ENCODE peak calls at places on chromosome 10, in ten cellular contexts. One of them, this sample, is unnamed.

GRCh38 chr10:13984647-13985155 is 346.0 kb downstream of the FRMD4A start:
- DNase-seq in activated T-cell treated with anti-CD3 and anti-CD28 coated beads for 24 hours: no peak
- DNase-seq in activated gamma-delta T cell treated with anti-CD3 and anti-CD28 coated beads, Interleukin-2, amount 50 U/mL, for 16 hours: no peak
- DNase-seq in keratinocyte: peak
- DNase-seq in adrenal gland: no peak
- DNase-seq in ecto neural progenitor cell: no peak
- DNase-seq in left lobe of liver: no peak
- DNase-seq in activated CD8-positive, alpha-beta memory T cell treated with anti-CD3 and anti-CD28 coated beads, Interleukin-2, amount 50 U/mL, for 48 hours: no peak
- DNase-seq in activated B cell treated with CpG ODN at 0.5 μM for 24 hours: no peak
- DNase-seq in stimulated activated CD8-positive, alpha-beta memory T cell treated with anti-CD3 and anti-CD28 coated beads, Interleukin-12 subunit alpha, Interleukin-12 subunit beta, amount 100 ng/mL, for 1 hour: no peak
- DNase-seq in this sample: no peak

GRCh38 chr10:30455816-30456215 is 21.8 kb downstream of the MAP3K8 start:
- DNase-seq in activated T-cell treated with anti-CD3 and anti-CD28 coated beads for 24 hours: no peak
- DNase-seq in activated gamma-delta T cell treated with anti-CD3 and anti-CD28 coated beads, Interleukin-2, amount 50 U/mL, for 16 hours: no peak
- DNase-seq in keratinocyte: no peak
- DNase-seq in adrenal gland: no peak
- DNase-seq in ecto neural progenitor cell: no peak
- DNase-seq in left lobe of liver: no peak
- DNase-seq in activated CD8-positive, alpha-beta memory T cell treated with anti-CD3 and anti-CD28 coated beads, Interleukin-2, amount 50 U/mL, for 48 hours: peak
- DNase-seq in activated B cell treated with CpG ODN at 0.5 μM for 24 hours: no peak
- DNase-seq in stimulated activated CD8-positive, alpha-beta memory T cell treated with anti-CD3 and anti-CD28 coated beads, Interleukin-12 subunit alpha, Interleukin-12 subunit beta, amount 100 ng/mL, for 1 hour: no peak
- DNase-seq in this sample: no peak

GRCh38 chr10:106136175-106136574 is 1028.3 kb downstream of the SORCS1 start:
- DNase-seq in activated T-cell treated with anti-CD3 and anti-CD28 coated beads for 24 hours: no peak
- DNase-seq in activated gamma-delta T cell treated with anti-CD3 and anti-CD28 coated beads, Interleukin-2, amount 50 U/mL, for 16 hours: no peak
- DNase-seq in keratinocyte: no peak
- DNase-seq in adrenal gland: no peak
- DNase-seq in ecto neural progenitor cell: no peak
- DNase-seq in left lobe of liver: no peak
- DNase-seq in activated CD8-positive, alpha-beta memory T cell treated with anti-CD3 and anti-CD28 coated beads, Interleukin-2, amount 50 U/mL, for 48 hours: no peak
- DNase-seq in activated B cell treated with CpG ODN at 0.5 μM for 24 hours: no peak
- DNase-seq in stimulated activated CD8-positive, alpha-beta memory T cell treated with anti-CD3 and anti-CD28 coated beads, Interleukin-12 subunit alpha, Interleukin-12 subunit beta, amount 100 ng/mL, for 1 hour: no peak
- DNase-seq in this sample: no peak

GRCh38 chr10:51760864-51761263 is 61.5 kb upstream of the CSTF2T start:
- DNase-seq in activated T-cell treated with anti-CD3 and anti-CD28 coated beads for 24 hours: no peak
- DNase-seq in activated gamma-delta T cell treated with anti-CD3 and anti-CD28 coated beads, Interleukin-2, amount 50 U/mL, for 16 hours: no peak
- DNase-seq in keratinocyte: no peak
- DNase-seq in adrenal gland: no peak
- DNase-seq in ecto neural progenitor cell: no peak
- DNase-seq in left lobe of liver: no peak
- DNase-seq in activated CD8-positive, alpha-beta memory T cell treated with anti-CD3 and anti-CD28 coated beads, Interleukin-2, amount 50 U/mL, for 48 hours: no peak
- DNase-seq in activated B cell treated with CpG ODN at 0.5 μM for 24 hours: no peak
- DNase-seq in stimulated activated CD8-positive, alpha-beta memory T cell treated with anti-CD3 and anti-CD28 coated beads, Interleukin-12 subunit alpha, Interleukin-12 subunit beta, amount 100 ng/mL, for 1 hour: no peak
- DNase-seq in this sample: no peak

GRCh38 chr10:14500172-14500765 is 169.5 kb upstream of the FRMD4A start:
- DNase-seq in activated T-cell treated with anti-CD3 and anti-CD28 coated beads for 24 hours: no peak
- DNase-seq in activated gamma-delta T cell treated with anti-CD3 and anti-CD28 coated beads, Interleukin-2, amount 50 U/mL, for 16 hours: no peak
- DNase-seq in keratinocyte: no peak
- DNase-seq in adrenal gland: no peak
- DNase-seq in ecto neural progenitor cell: no peak
- DNase-seq in left lobe of liver: no peak
- DNase-seq in activated CD8-positive, alpha-beta memory T cell treated with anti-CD3 and anti-CD28 coated beads, Interleukin-2, amount 50 U/mL, for 48 hours: no peak
- DNase-seq in activated B cell treated with CpG ODN at 0.5 μM for 24 hours: no peak
- DNase-seq in stimulated activated CD8-positive, alpha-beta memory T cell treated with anti-CD3 and anti-CD28 coated beads, Interleukin-12 subunit alpha, Interleukin-12 subunit beta, amount 100 ng/mL, for 1 hour: no peak
- DNase-seq in this sample: no peak

GRCh38 chr10:14507156-14507555 is 176.4 kb upstream of the FRMD4A start:
- DNase-seq in activated T-cell treated with anti-CD3 and anti-CD28 coated beads for 24 hours: no peak
- DNase-seq in activated gamma-delta T cell treated with anti-CD3 and anti-CD28 coated beads, Interleukin-2, amount 50 U/mL, for 16 hours: no peak
- DNase-seq in keratinocyte: no peak
- DNase-seq in adrenal gland: no peak
- DNase-seq in ecto neural progenitor cell: no peak
- DNase-seq in left lobe of liver: no peak
- DNase-seq in activated CD8-positive, alpha-beta memory T cell treated with anti-CD3 and anti-CD28 coated beads, Interleukin-2, amount 50 U/mL, for 48 hours: no peak
- DNase-seq in activated B cell treated with CpG ODN at 0.5 μM for 24 hours: no peak
- DNase-seq in stimulated activated CD8-positive, alpha-beta memory T cell treated with anti-CD3 and anti-CD28 coated beads, Interleukin-12 subunit alpha, Interleukin-12 subunit beta, amount 100 ng/mL, for 1 hour: peak
- DNase-seq in this sample: no peak

GRCh38 chr10:43648083-43648391 is 644 bp downstream of the ZNF32 start:
- DNase-seq in activated T-cell treated with anti-CD3 and anti-CD28 coated beads for 24 hours: no peak
- DNase-seq in activated gamma-delta T cell treated with anti-CD3 and anti-CD28 coated beads, Interleukin-2, amount 50 U/mL, for 16 hours: no peak
- DNase-seq in keratinocyte: no peak
- DNase-seq in adrenal gland: no peak
- DNase-seq in ecto neural progenitor cell: no peak
- DNase-seq in left lobe of liver: no peak
- DNase-seq in activated CD8-positive, alpha-beta memory T cell treated with anti-CD3 and anti-CD28 coated beads, Interleukin-2, amount 50 U/mL, for 48 hours: no peak
- DNase-seq in activated B cell treated with CpG ODN at 0.5 μM for 24 hours: no peak
- DNase-seq in stimulated activated CD8-positive, alpha-beta memory T cell treated with anti-CD3 and anti-CD28 coated beads, Interleukin-12 subunit alpha, Interleukin-12 subunit beta, amount 100 ng/mL, for 1 hour: no peak
- DNase-seq in this sample: no peak

GRCh38 chr10:9814285-9814866 is 1203.3 kb upstream of the CELF2 start:
- DNase-seq in activated T-cell treated with anti-CD3 and anti-CD28 coated beads for 24 hours: no peak
- DNase-seq in activated gamma-delta T cell treated with anti-CD3 and anti-CD28 coated beads, Interleukin-2, amount 50 U/mL, for 16 hours: no peak
- DNase-seq in keratinocyte: no peak
- DNase-seq in adrenal gland: no peak
- DNase-seq in ecto neural progenitor cell: no peak
- DNase-seq in left lobe of liver: no peak
- DNase-seq in activated CD8-positive, alpha-beta memory T cell treated with anti-CD3 and anti-CD28 coated beads, Interleukin-2, amount 50 U/mL, for 48 hours: no peak
- DNase-seq in activated B cell treated with CpG ODN at 0.5 μM for 24 hours: no peak
- DNase-seq in stimulated activated CD8-positive, alpha-beta memory T cell treated with anti-CD3 and anti-CD28 coated beads, Interleukin-12 subunit alpha, Interleukin-12 subunit beta, amount 100 ng/mL, for 1 hour: no peak
- DNase-seq in this sample: no peak

GRCh38 chr10:98323221-98324164 is 55.5 kb upstream of the LOXL4 start:
- DNase-seq in activated T-cell treated with anti-CD3 and anti-CD28 coated beads for 24 hours: no peak
- DNase-seq in activated gamma-delta T cell treated with anti-CD3 and anti-CD28 coated beads, Interleukin-2, amount 50 U/mL, for 16 hours: no peak
- DNase-seq in keratinocyte: no peak
- DNase-seq in adrenal gland: peak
- DNase-seq in ecto neural progenitor cell: no peak
- DNase-seq in left lobe of liver: no peak
- DNase-seq in activated CD8-positive, alpha-beta memory T cell treated with anti-CD3 and anti-CD28 coated beads, Interleukin-2, amount 50 U/mL, for 48 hours: no peak
- DNase-seq in activated B cell treated with CpG ODN at 0.5 μM for 24 hours: no peak
- DNase-seq in stimulated activated CD8-positive, alpha-beta memory T cell treated with anti-CD3 and anti-CD28 coated beads, Interleukin-12 subunit alpha, Interleukin-12 subunit beta, amount 100 ng/mL, for 1 hour: no peak
- DNase-seq in this sample: no peak

GRCh38 chr10:7111574-7111973 is 299.3 kb downstream of the SFMBT2 start:
- DNase-seq in activated T-cell treated with anti-CD3 and anti-CD28 coated beads for 24 hours: no peak
- DNase-seq in activated gamma-delta T cell treated with anti-CD3 and anti-CD28 coated beads, Interleukin-2, amount 50 U/mL, for 16 hours: no peak
- DNase-seq in keratinocyte: peak
- DNase-seq in adrenal gland: no peak
- DNase-seq in ecto neural progenitor cell: no peak
- DNase-seq in left lobe of liver: no peak
- DNase-seq in activated CD8-positive, alpha-beta memory T cell treated with anti-CD3 and anti-CD28 coated beads, Interleukin-2, amount 50 U/mL, for 48 hours: no peak
- DNase-seq in activated B cell treated with CpG ODN at 0.5 μM for 24 hours: no peak
- DNase-seq in stimulated activated CD8-positive, alpha-beta memory T cell treated with anti-CD3 and anti-CD28 coated beads, Interleukin-12 subunit alpha, Interleukin-12 subunit beta, amount 100 ng/mL, for 1 hour: no peak
- DNase-seq in this sample: no peak

GRCh38 chr10:14884082-14884481 is 5.4 kb downstream of the SUV39H2 start:
- DNase-seq in activated T-cell treated with anti-CD3 and anti-CD28 coated beads for 24 hours: no peak
- DNase-seq in activated gamma-delta T cell treated with anti-CD3 and anti-CD28 coated beads, Interleukin-2, amount 50 U/mL, for 16 hours: no peak
- DNase-seq in keratinocyte: no peak
- DNase-seq in adrenal gland: no peak
- DNase-seq in ecto neural progenitor cell: no peak
- DNase-seq in left lobe of liver: no peak
- DNase-seq in activated CD8-positive, alpha-beta memory T cell treated with anti-CD3 and anti-CD28 coated beads, Interleukin-2, amount 50 U/mL, for 48 hours: no peak
- DNase-seq in activated B cell treated with CpG ODN at 0.5 μM for 24 hours: no peak
- DNase-seq in stimulated activated CD8-positive, alpha-beta memory T cell treated with anti-CD3 and anti-CD28 coated beads, Interleukin-12 subunit alpha, Interleukin-12 subunit beta, amount 100 ng/mL, for 1 hour: no peak
- DNase-seq in this sample: no peak

GRCh38 chr10:102300289-102300843 is 55.0 kb downstream of the GBF1 start:
- DNase-seq in activated T-cell treated with anti-CD3 and anti-CD28 coated beads for 24 hours: no peak
- DNase-seq in activated gamma-delta T cell treated with anti-CD3 and anti-CD28 coated beads, Interleukin-2, amount 50 U/mL, for 16 hours: no peak
- DNase-seq in keratinocyte: no peak
- DNase-seq in adrenal gland: no peak
- DNase-seq in ecto neural progenitor cell: no peak
- DNase-seq in left lobe of liver: no peak
- DNase-seq in activated CD8-positive, alpha-beta memory T cell treated with anti-CD3 and anti-CD28 coated beads, Interleukin-2, amount 50 U/mL, for 48 hours: no peak
- DNase-seq in activated B cell treated with CpG ODN at 0.5 μM for 24 hours: no peak
- DNase-seq in stimulated activated CD8-positive, alpha-beta memory T cell treated with anti-CD3 and anti-CD28 coated beads, Interleukin-12 subunit alpha, Interleukin-12 subunit beta, amount 100 ng/mL, for 1 hour: no peak
- DNase-seq in this sample: no peak

GRCh38 chr10:92440578-92440977 is 133.3 kb downstream of the IDE start:
- DNase-seq in activated T-cell treated with anti-CD3 and anti-CD28 coated beads for 24 hours: no peak
- DNase-seq in activated gamma-delta T cell treated with anti-CD3 and anti-CD28 coated beads, Interleukin-2, amount 50 U/mL, for 16 hours: no peak
- DNase-seq in keratinocyte: no peak
- DNase-seq in adrenal gland: no peak
- DNase-seq in ecto neural progenitor cell: no peak
- DNase-seq in left lobe of liver: no peak
- DNase-seq in activated CD8-positive, alpha-beta memory T cell treated with anti-CD3 and anti-CD28 coated beads, Interleukin-2, amount 50 U/mL, for 48 hours: no peak
- DNase-seq in activated B cell treated with CpG ODN at 0.5 μM for 24 hours: no peak
- DNase-seq in stimulated activated CD8-positive, alpha-beta memory T cell treated with anti-CD3 and anti-CD28 coated beads, Interleukin-12 subunit alpha, Interleukin-12 subunit beta, amount 100 ng/mL, for 1 hour: no peak
- DNase-seq in this sample: no peak

GRCh38 chr10:49614242-49615198 is 683 bp downstream of the CHAT start:
- DNase-seq in activated T-cell treated with anti-CD3 and anti-CD28 coated beads for 24 hours: no peak
- DNase-seq in activated gamma-delta T cell treated with anti-CD3 and anti-CD28 coated beads, Interleukin-2, amount 50 U/mL, for 16 hours: no peak
- DNase-seq in keratinocyte: no peak
- DNase-seq in adrenal gland: no peak
- DNase-seq in ecto neural progenitor cell: no peak
- DNase-seq in left lobe of liver: no peak
- DNase-seq in activated CD8-positive, alpha-beta memory T cell treated with anti-CD3 and anti-CD28 coated beads, Interleukin-2, amount 50 U/mL, for 48 hours: peak
- DNase-seq in activated B cell treated with CpG ODN at 0.5 μM for 24 hours: no peak
- DNase-seq in stimulated activated CD8-positive, alpha-beta memory T cell treated with anti-CD3 and anti-CD28 coated beads, Interleukin-12 subunit alpha, Interleukin-12 subunit beta, amount 100 ng/mL, for 1 hour: no peak
- DNase-seq in this sample: no peak

GRCh38 chr10:89203237-89203636 is 3.9 kb downstream of the CH25H start:
- DNase-seq in activated T-cell treated with anti-CD3 and anti-CD28 coated beads for 24 hours: no peak
- DNase-seq in activated gamma-delta T cell treated with anti-CD3 and anti-CD28 coated beads, Interleukin-2, amount 50 U/mL, for 16 hours: no peak
- DNase-seq in keratinocyte: no peak
- DNase-seq in adrenal gland: no peak
- DNase-seq in ecto neural progenitor cell: no peak
- DNase-seq in left lobe of liver: no peak
- DNase-seq in activated CD8-positive, alpha-beta memory T cell treated with anti-CD3 and anti-CD28 coated beads, Interleukin-2, amount 50 U/mL, for 48 hours: no peak
- DNase-seq in activated B cell treated with CpG ODN at 0.5 μM for 24 hours: no peak
- DNase-seq in stimulated activated CD8-positive, alpha-beta memory T cell treated with anti-CD3 and anti-CD28 coated beads, Interleukin-12 subunit alpha, Interleukin-12 subunit beta, amount 100 ng/mL, for 1 hour: no peak
- DNase-seq in this sample: no peak

GRCh38 chr10:131975003-131975402 is 6.7 kb downstream of the BNIP3 start:
- DNase-seq in activated T-cell treated with anti-CD3 and anti-CD28 coated beads for 24 hours: no peak
- DNase-seq in activated gamma-delta T cell treated with anti-CD3 and anti-CD28 coated beads, Interleukin-2, amount 50 U/mL, for 16 hours: no peak
- DNase-seq in keratinocyte: no peak
- DNase-seq in adrenal gland: no peak
- DNase-seq in ecto neural progenitor cell: no peak
- DNase-seq in left lobe of liver: no peak
- DNase-seq in activated CD8-positive, alpha-beta memory T cell treated with anti-CD3 and anti-CD28 coated beads, Interleukin-2, amount 50 U/mL, for 48 hours: no peak
- DNase-seq in activated B cell treated with CpG ODN at 0.5 μM for 24 hours: no peak
- DNase-seq in stimulated activated CD8-positive, alpha-beta memory T cell treated with anti-CD3 and anti-CD28 coated beads, Interleukin-12 subunit alpha, Interleukin-12 subunit beta, amount 100 ng/mL, for 1 hour: no peak
- DNase-seq in this sample: no peak

GRCh38 chr10:100710151-100710871 is 35.1 kb upstream of the PAX2 start:
- DNase-seq in activated T-cell treated with anti-CD3 and anti-CD28 coated beads for 24 hours: no peak
- DNase-seq in activated gamma-delta T cell treated with anti-CD3 and anti-CD28 coated beads, Interleukin-2, amount 50 U/mL, for 16 hours: no peak
- DNase-seq in keratinocyte: no peak
- DNase-seq in adrenal gland: peak
- DNase-seq in ecto neural progenitor cell: peak
- DNase-seq in left lobe of liver: no peak
- DNase-seq in activated CD8-positive, alpha-beta memory T cell treated with anti-CD3 and anti-CD28 coated beads, Interleukin-2, amount 50 U/mL, for 48 hours: no peak
- DNase-seq in activated B cell treated with CpG ODN at 0.5 μM for 24 hours: no peak
- DNase-seq in stimulated activated CD8-positive, alpha-beta memory T cell treated with anti-CD3 and anti-CD28 coated beads, Interleukin-12 subunit alpha, Interleukin-12 subunit beta, amount 100 ng/mL, for 1 hour: no peak
- DNase-seq in this sample: no peak

GRCh38 chr10:113228570-113228969 is 278.5 kb downstream of the TCF7L2 start:
- DNase-seq in activated T-cell treated with anti-CD3 and anti-CD28 coated beads for 24 hours: no peak
- DNase-seq in activated gamma-delta T cell treated with anti-CD3 and anti-CD28 coated beads, Interleukin-2, amount 50 U/mL, for 16 hours: no peak
- DNase-seq in keratinocyte: no peak
- DNase-seq in adrenal gland: no peak
- DNase-seq in ecto neural progenitor cell: no peak
- DNase-seq in left lobe of liver: no peak
- DNase-seq in activated CD8-positive, alpha-beta memory T cell treated with anti-CD3 and anti-CD28 coated beads, Interleukin-2, amount 50 U/mL, for 48 hours: no peak
- DNase-seq in activated B cell treated with CpG ODN at 0.5 μM for 24 hours: no peak
- DNase-seq in stimulated activated CD8-positive, alpha-beta memory T cell treated with anti-CD3 and anti-CD28 coated beads, Interleukin-12 subunit alpha, Interleukin-12 subunit beta, amount 100 ng/mL, for 1 hour: no peak
- DNase-seq in this sample: peak

GRCh38 chr10:46254467-46254866 is 32.3 kb upstream of the ANTXRL start:
- DNase-seq in activated T-cell treated with anti-CD3 and anti-CD28 coated beads for 24 hours: no peak
- DNase-seq in activated gamma-delta T cell treated with anti-CD3 and anti-CD28 coated beads, Interleukin-2, amount 50 U/mL, for 16 hours: no peak
- DNase-seq in keratinocyte: no peak
- DNase-seq in adrenal gland: peak
- DNase-seq in ecto neural progenitor cell: no peak
- DNase-seq in left lobe of liver: no peak
- DNase-seq in activated CD8-positive, alpha-beta memory T cell treated with anti-CD3 and anti-CD28 coated beads, Interleukin-2, amount 50 U/mL, for 48 hours: peak
- DNase-seq in activated B cell treated with CpG ODN at 0.5 μM for 24 hours: no peak
- DNase-seq in stimulated activated CD8-positive, alpha-beta memory T cell treated with anti-CD3 and anti-CD28 coated beads, Interleukin-12 subunit alpha, Interleukin-12 subunit beta, amount 100 ng/mL, for 1 hour: no peak
- DNase-seq in this sample: no peak

GRCh38 chr10:119871881-119872609 is 598 bp downstream of the MCMBP start:
- DNase-seq in activated T-cell treated with anti-CD3 and anti-CD28 coated beads for 24 hours: peak
- DNase-seq in activated gamma-delta T cell treated with anti-CD3 and anti-CD28 coated beads, Interleukin-2, amount 50 U/mL, for 16 hours: peak
- DNase-seq in keratinocyte: no peak
- DNase-seq in adrenal gland: peak
- DNase-seq in ecto neural progenitor cell: peak
- DNase-seq in left lobe of liver: peak
- DNase-seq in activated CD8-positive, alpha-beta memory T cell treated with anti-CD3 and anti-CD28 coated beads, Interleukin-2, amount 50 U/mL, for 48 hours: peak
- DNase-seq in activated B cell treated with CpG ODN at 0.5 μM for 24 hours: peak
- DNase-seq in stimulated activated CD8-positive, alpha-beta memory T cell treated with anti-CD3 and anti-CD28 coated beads, Interleukin-12 subunit alpha, Interleukin-12 subunit beta, amount 100 ng/mL, for 1 hour: peak
- DNase-seq in this sample: no peak

GRCh38 chr10:43208147-43209063 is 58.5 kb downstream of the RASGEF1A start:
- DNase-seq in activated T-cell treated with anti-CD3 and anti-CD28 coated beads for 24 hours: no peak
- DNase-seq in activated gamma-delta T cell treated with anti-CD3 and anti-CD28 coated beads, Interleukin-2, amount 50 U/mL, for 16 hours: no peak
- DNase-seq in keratinocyte: no peak
- DNase-seq in adrenal gland: no peak
- DNase-seq in ecto neural progenitor cell: peak
- DNase-seq in left lobe of liver: no peak
- DNase-seq in activated CD8-positive, alpha-beta memory T cell treated with anti-CD3 and anti-CD28 coated beads, Interleukin-2, amount 50 U/mL, for 48 hours: peak
- DNase-seq in activated B cell treated with CpG ODN at 0.5 μM for 24 hours: peak
- DNase-seq in stimulated activated CD8-positive, alpha-beta memory T cell treated with anti-CD3 and anti-CD28 coated beads, Interleukin-12 subunit alpha, Interleukin-12 subunit beta, amount 100 ng/mL, for 1 hour: no peak
- DNase-seq in this sample: no peak

GRCh38 chr10:115996031-115996430 is 277.0 kb downstream of the GFRA1 start:
- DNase-seq in activated T-cell treated with anti-CD3 and anti-CD28 coated beads for 24 hours: no peak
- DNase-seq in activated gamma-delta T cell treated with anti-CD3 and anti-CD28 coated beads, Interleukin-2, amount 50 U/mL, for 16 hours: no peak
- DNase-seq in keratinocyte: no peak
- DNase-seq in adrenal gland: no peak
- DNase-seq in ecto neural progenitor cell: no peak
- DNase-seq in left lobe of liver: no peak
- DNase-seq in activated CD8-positive, alpha-beta memory T cell treated with anti-CD3 and anti-CD28 coated beads, Interleukin-2, amount 50 U/mL, for 48 hours: no peak
- DNase-seq in activated B cell treated with CpG ODN at 0.5 μM for 24 hours: no peak
- DNase-seq in stimulated activated CD8-positive, alpha-beta memory T cell treated with anti-CD3 and anti-CD28 coated beads, Interleukin-12 subunit alpha, Interleukin-12 subunit beta, amount 100 ng/mL, for 1 hour: no peak
- DNase-seq in this sample: no peak

GRCh38 chr10:31299119-31299518 is 19.9 kb upstream of the ZEB1 start:
- DNase-seq in activated T-cell treated with anti-CD3 and anti-CD28 coated beads for 24 hours: no peak
- DNase-seq in activated gamma-delta T cell treated with anti-CD3 and anti-CD28 coated beads, Interleukin-2, amount 50 U/mL, for 16 hours: no peak
- DNase-seq in keratinocyte: no peak
- DNase-seq in adrenal gland: no peak
- DNase-seq in ecto neural progenitor cell: no peak
- DNase-seq in left lobe of liver: no peak
- DNase-seq in activated CD8-positive, alpha-beta memory T cell treated with anti-CD3 and anti-CD28 coated beads, Interleukin-2, amount 50 U/mL, for 48 hours: no peak
- DNase-seq in activated B cell treated with CpG ODN at 0.5 μM for 24 hours: no peak
- DNase-seq in stimulated activated CD8-positive, alpha-beta memory T cell treated with anti-CD3 and anti-CD28 coated beads, Interleukin-12 subunit alpha, Interleukin-12 subunit beta, amount 100 ng/mL, for 1 hour: no peak
- DNase-seq in this sample: no peak